ENCODE peak calls at places on chromosomes 1 and 21, in eight cellular contexts. T is endothelial cell of umbilical vein, O is transverse colon, R is A549, Y is prostate gland, D is body of pancreas, Q is heart left ventricle, Z is NB4. W is an unnamed sample.

GRCh38 chr1:222824641-222825040 is 9.8 kb downstream of the DISP1 start:
- DNase-seq in T (no peak), O (no peak), R (no peak), Y (no peak), D (no peak), Q (no peak), Z (no peak), W (no peak)

GRCh38 chr1:74583365-74583764 is 71.0 kb upstream of the LRRC53 start:
- DNase-seq in T (no peak), O (no peak), R (no peak), Y (no peak), D (no peak), Q (no peak), Z (no peak), W (no peak)

GRCh38 chr1:201220388-201220715 is 29.7 kb downstream of the IGFN1 start:
- DNase-seq in T (no peak), O (no peak), R (no peak), Y (no peak), D (no peak), Q (no peak), Z (no peak), W (no peak)

GRCh38 chr1:240435996-240436566 is 175.9 kb downstream of the GREM2 start:
- DNase-seq in T (no peak), O (no peak), R (no peak), Y (no peak), D (no peak), Q (no peak), Z (no peak), W (no peak)

GRCh38 chr1:65625528-65625927 is 167.2 kb upstream of the PDE4B start:
- DNase-seq in T (no peak), O (no peak), R (no peak), Y (no peak), D (no peak), Q (no peak), Z (no peak), W (no peak)

GRCh38 chr1:202589190-202589680 is 121.0 kb downstream of the SYT2 start:
- DNase-seq in T (peak; percentile 91), O (peak; percentile 73), R (peak; percentile 93), Y (no peak), D (peak; percentile 77), Q (peak; percentile 88), Z (no peak), W (no peak)

GRCh38 chr1:64884261-64885040 is 81.9 kb downstream of the JAK1 start:
- DNase-seq in T (peak; percentile 55), O (no peak), R (no peak), Y (no peak), D (no peak), Q (no peak), Z (no peak), W (no peak)

GRCh38 chr1:239170828-239171227 is 215.5 kb upstream of the CHRM3 start:
- DNase-seq in T (no peak), O (no peak), R (no peak), Y (no peak), D (no peak), Q (no peak), Z (no peak), W (no peak)

GRCh38 chr1:95209291-95209690 is 24.7 kb upstream of the RWDD3 start:
- DNase-seq in T (no peak), O (no peak), R (no peak), Y (no peak), D (no peak), Q (no peak), Z (no peak), W (no peak)

GRCh38 chr1:157377216-157377821 is 175.0 kb downstream of the FCRL5 start:
- DNase-seq in T (peak; percentile 58), O (peak; percentile 46), R (no peak), Y (no peak), D (peak; percentile 28), Q (no peak), Z (peak; percentile 53), W (peak; percentile 59)

GRCh38 chr1:29639741-29640427 is 403.6 kb downstream of the PTPRU start:
- DNase-seq in T (no peak), O (no peak), R (no peak), Y (no peak), D (no peak), Q (no peak), Z (no peak), W (no peak)

GRCh38 chr1:60732977-60733401 is 349.4 kb upstream of the NFIA start:
- DNase-seq in T (no peak), O (no peak), R (no peak), Y (no peak), D (peak; percentile 19), Q (no peak), Z (no peak), W (no peak)

GRCh38 chr1:78410643-78411042 is 80.1 kb upstream of the PTGFR start:
- DNase-seq in T (no peak), O (no peak), R (no peak), Y (no peak), D (no peak), Q (no peak), Z (no peak), W (no peak)

GRCh38 chr21:16004121-16004520 is 274.3 kb downstream of the USP25 start:
- DNase-seq in T (no peak), O (no peak), R (no peak), Y (no peak), D (no peak), Q (no peak), Z (no peak), W (no peak)

GRCh38 chr1:41783189-41783639 is 135.5 kb downstream of the HIVEP3 start:
- DNase-seq in T (peak; percentile 71), O (no peak), R (peak; percentile 36), Y (peak; percentile 69), D (no peak), Q (no peak), Z (no peak), W (no peak)

GRCh38 chr1:50332941-50333594 is 90.2 kb downstream of the DMRTA2 start:
- DNase-seq in T (peak; percentile 46), O (peak; percentile 78), R (peak; percentile 56), Y (peak; percentile 13), D (peak; percentile 53), Q (peak; percentile 86), Z (peak; percentile 56), W (peak; percentile 71)

GRCh38 chr1:59674605-59675004 is 140.1 kb upstream of the HOOK1 start:
- DNase-seq in T (peak; percentile 83), O (peak; percentile 8), R (no peak), Y (peak; percentile 62), D (no peak), Q (no peak), Z (peak; percentile 89), W (no peak)

GRCh38 chr1:93137604-93138292 is 42.5 kb downstream of the TMED5 start:
- DNase-seq in T (no peak), O (no peak), R (no peak), Y (no peak), D (no peak), Q (no peak), Z (no peak), W (no peak)

GRCh38 chr1:55338448-55338820 is 123.3 kb upstream of the USP24 start:
- DNase-seq in T (no peak), O (no peak), R (no peak), Y (no peak), D (no peak), Q (no peak), Z (no peak), W (no peak)

GRCh38 chr1:151846686-151847227 is 6.8 kb downstream of the THEM5 start:
- DNase-seq in T (no peak), O (no peak), R (no peak), Y (no peak), D (no peak), Q (no peak), Z (no peak), W (no peak)

GRCh38 chr21:42441963-42442362 is 38.3 kb downstream of the UBASH3A start:
- DNase-seq in T (no peak), O (peak; percentile 1), R (no peak), Y (no peak), D (no peak), Q (no peak), Z (no peak), W (no peak)
- TF ChIP-seq POLR2A in T (no peak), O (no peak), R (no peak), Y (no peak), D (no peak), Q (no peak), Z (no peak), W (no peak)

GRCh38 chr1:161162052-161162451 is 2.8 kb downstream of the USP21 start:
- DNase-seq in T (no peak), O (no peak), R (no peak), Y (no peak), D (no peak), Q (no peak), Z (no peak), W (no peak)
- TF ChIP-seq POLR2A in T (no peak), O (no peak), R (no peak), Y (no peak), D (no peak), Q (no peak), Z (no peak), W (no peak)

GRCh38 chr1:8348777-8349472 is 31.0 kb downstream of the SLC45A1 start:
- DNase-seq in T (peak; percentile 48), O (peak; percentile 71), R (peak; percentile 56), Y (peak; percentile 68), D (peak; percentile 75), Q (no peak), Z (peak; percentile 71), W (peak; percentile 73)

GRCh38 chr1:8348056-8348776 is 30.3 kb downstream of the SLC45A1 start:
- DNase-seq in T (no peak), O (no peak), R (no peak), Y (no peak), D (no peak), Q (no peak), Z (no peak), W (no peak)

GRCh38 chr1:8350914-8351684 is 33.2 kb downstream of the SLC45A1 start:
- DNase-seq in T (no peak), O (no peak), R (no peak), Y (no peak), D (no peak), Q (no peak), Z (no peak), W (no peak)

GRCh38 chr1:8349473-8349865 is 31.6 kb downstream of the SLC45A1 start:
- DNase-seq in T (no peak), O (no peak), R (no peak), Y (no peak), D (no peak), Q (no peak), Z (no peak), W (no peak)

GRCh38 chr1:8349961-8350360 is 32.0 kb downstream of the SLC45A1 start:
- DNase-seq in T (no peak), O (no peak), R (no peak), Y (no peak), D (peak; percentile 45), Q (no peak), Z (no peak), W (no peak)
- TF ChIP-seq POLR2A in T (no peak), O (no peak), R (no peak), Y (no peak), D (no peak), Q (no peak), Z (no peak), W (no peak)

DNA sequence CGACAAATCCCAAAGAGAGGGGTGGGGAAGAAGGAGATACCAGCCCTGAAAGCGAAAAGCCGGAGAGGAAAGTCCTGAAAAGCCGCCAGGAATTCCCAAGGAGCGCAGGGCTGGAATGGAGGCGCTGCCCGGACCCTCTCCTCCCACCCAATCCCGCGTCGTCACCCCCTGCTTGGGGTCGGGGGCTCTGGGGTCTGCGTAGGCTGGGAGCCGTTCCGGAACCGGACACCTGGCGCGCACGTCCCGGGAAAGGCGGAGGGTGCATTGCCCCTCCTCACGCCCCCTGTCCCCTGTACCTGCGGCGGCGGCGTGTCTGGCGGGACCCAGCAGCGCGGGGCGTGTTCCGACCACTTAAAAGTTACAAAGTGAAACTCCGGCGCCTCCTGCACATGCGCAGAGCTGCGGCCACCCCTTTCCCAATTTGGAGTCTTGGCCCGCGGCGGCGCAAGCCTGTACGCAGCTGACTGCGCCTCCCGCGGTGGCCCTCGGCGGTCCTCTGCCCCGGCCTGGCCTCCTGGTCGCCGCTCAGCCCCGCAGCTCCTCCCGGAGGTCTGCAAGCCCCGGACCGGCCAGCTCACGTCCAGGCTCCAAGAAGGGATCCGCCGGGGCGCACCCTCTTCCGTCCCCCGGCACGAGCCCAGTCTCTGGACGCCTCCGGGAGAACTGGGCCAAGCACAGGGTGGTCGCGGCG is at the start of gene TMEM63A:
- DNase-seq in T (peak; percentile 86), O (peak; percentile 94), R (peak; percentile 92), Y (peak; percentile 91), D (peak; percentile 94), Q (peak; percentile 98), Z (peak; percentile 90), W (peak; percentile 95)
- TF ChIP-seq POLR2A in T (no peak), O (peak; percentile 84), R (peak; percentile 79), Y (peak; percentile 90), D (peak; percentile 91), Q (no peak), Z (peak; percentile 87), W (peak; percentile 62)

W was measured in erythroblast.